ENCODE peak calls at places on chromosomes 6 and 20, in ten cellular contexts. One of them, this sample, is unnamed.

GRCh38 chr20:63518351-63518861 is 2.2 kb upstream of the PPDPF start:
- DNase-seq in esophagus muscularis mucosa: no peak
- DNase-seq in transverse colon: no peak
- DNase-seq in stomach: no peak
- DNase-seq in ovary: peak; percentile 42
- DNase-seq in tibial nerve: no peak
- DNase-seq in A549: no peak
- DNase-seq in K562: no peak
- DNase-seq in sigmoid colon: no peak
- DNase-seq in H1: peak; percentile 59
- DNase-seq in this sample: no peak

GRCh38 chr6:127775371-127775770 is 125.5 kb downstream of the THEMIS start:
- DNase-seq in esophagus muscularis mucosa: no peak
- DNase-seq in transverse colon: no peak
- DNase-seq in stomach: no peak
- DNase-seq in ovary: no peak
- DNase-seq in tibial nerve: no peak
- DNase-seq in A549: no peak
- DNase-seq in K562: no peak
- DNase-seq in sigmoid colon: no peak
- DNase-seq in H1: no peak
- DNase-seq in this sample: no peak

GRCh38 chr6:71855406-71855805 is 30.9 kb upstream of the RIMS1 start:
- DNase-seq in esophagus muscularis mucosa: no peak
- DNase-seq in transverse colon: no peak
- DNase-seq in stomach: no peak
- DNase-seq in ovary: no peak
- DNase-seq in tibial nerve: no peak
- DNase-seq in A549: peak; percentile 5
- DNase-seq in K562: no peak
- DNase-seq in sigmoid colon: no peak
- DNase-seq in H1: no peak
- DNase-seq in this sample: no peak

GRCh38 chr6:159984268-159984786 is 15.4 kb downstream of the IGF2R start:
- DNase-seq in esophagus muscularis mucosa: no peak
- DNase-seq in transverse colon: no peak
- DNase-seq in stomach: no peak
- DNase-seq in ovary: no peak
- DNase-seq in tibial nerve: no peak
- DNase-seq in A549: no peak
- DNase-seq in K562: no peak
- DNase-seq in sigmoid colon: no peak
- DNase-seq in H1: no peak
- DNase-seq in this sample: peak; percentile 48

GRCh38 chr20:2237059-2237458 is 58.7 kb upstream of the TGM3 start:
- DNase-seq in esophagus muscularis mucosa: no peak
- DNase-seq in transverse colon: peak; percentile 34
- DNase-seq in stomach: peak; percentile 43
- DNase-seq in ovary: peak; percentile 22
- DNase-seq in tibial nerve: peak; percentile 42
- DNase-seq in A549: no peak
- DNase-seq in K562: no peak
- DNase-seq in sigmoid colon: no peak
- DNase-seq in H1: no peak
- DNase-seq in this sample: no peak

GRCh38 chr6:33837971-33838665 is 34.3 kb upstream of the MLN start:
- DNase-seq in esophagus muscularis mucosa: no peak
- DNase-seq in transverse colon: no peak
- DNase-seq in stomach: no peak
- DNase-seq in ovary: peak; percentile 41
- DNase-seq in tibial nerve: no peak
- DNase-seq in A549: no peak
- DNase-seq in K562: no peak
- DNase-seq in sigmoid colon: no peak
- DNase-seq in H1: no peak
- DNase-seq in this sample: no peak

GRCh38 chr6:14664616-14665315 is 547.2 kb downstream of the CD83 start:
- DNase-seq in esophagus muscularis mucosa: no peak
- DNase-seq in transverse colon: no peak
- DNase-seq in stomach: no peak
- DNase-seq in ovary: no peak
- DNase-seq in tibial nerve: no peak
- DNase-seq in A549: no peak
- DNase-seq in K562: no peak
- DNase-seq in sigmoid colon: no peak
- DNase-seq in H1: no peak
- DNase-seq in this sample: no peak

GRCh38 chr20:57118107-57118769 is 148.2 kb downstream of the BMP7 start:
- DNase-seq in esophagus muscularis mucosa: no peak
- DNase-seq in transverse colon: no peak
- DNase-seq in stomach: no peak
- DNase-seq in ovary: no peak
- DNase-seq in tibial nerve: no peak
- DNase-seq in A549: no peak
- DNase-seq in K562: peak; percentile 59
- DNase-seq in sigmoid colon: no peak
- DNase-seq in H1: no peak
- DNase-seq in this sample: no peak

GRCh38 chr6:148323344-148323743 is 19.3 kb upstream of the SASH1 start:
- DNase-seq in esophagus muscularis mucosa: no peak
- DNase-seq in transverse colon: no peak
- DNase-seq in stomach: no peak
- DNase-seq in ovary: no peak
- DNase-seq in tibial nerve: no peak
- DNase-seq in A549: no peak
- DNase-seq in K562: no peak
- DNase-seq in sigmoid colon: no peak
- DNase-seq in H1: no peak
- DNase-seq in this sample: no peak

GRCh38 chr6:157304840-157305675 is 18.3 kb downstream of the TMEM242 start:
- DNase-seq in esophagus muscularis mucosa: no peak
- DNase-seq in transverse colon: peak; percentile 26
- DNase-seq in stomach: peak; percentile 44
- DNase-seq in ovary: no peak
- DNase-seq in tibial nerve: peak; percentile 20
- DNase-seq in A549: no peak
- DNase-seq in K562: peak; percentile 32
- DNase-seq in sigmoid colon: peak; percentile 70
- DNase-seq in H1: no peak
- DNase-seq in this sample: peak; percentile 39

GRCh38 chr6:33118525-33119123 is 42.8 kb downstream of the HLA-DPB1 start:
- DNase-seq in esophagus muscularis mucosa: no peak
- DNase-seq in transverse colon: no peak
- DNase-seq in stomach: no peak
- DNase-seq in ovary: no peak
- DNase-seq in tibial nerve: peak; percentile 73
- DNase-seq in A549: peak; percentile 46
- DNase-seq in K562: peak; percentile 61
- DNase-seq in sigmoid colon: no peak
- DNase-seq in H1: peak; percentile 59
- DNase-seq in this sample: no peak

GRCh38 chr20:25623225-25623735 is 534 bp downstream of the NANP start:
- DNase-seq in esophagus muscularis mucosa: no peak
- DNase-seq in transverse colon: peak; percentile 51
- DNase-seq in stomach: peak; percentile 39
- DNase-seq in ovary: peak; percentile 54
- DNase-seq in tibial nerve: peak; percentile 8
- DNase-seq in A549: peak; percentile 60
- DNase-seq in K562: no peak
- DNase-seq in sigmoid colon: peak; percentile 71
- DNase-seq in H1: peak; percentile 66
- DNase-seq in this sample: peak; percentile 56

GRCh38 chr6:139395891-139396299 is 21.4 kb upstream of the CITED2 start:
- DNase-seq in esophagus muscularis mucosa: no peak
- DNase-seq in transverse colon: no peak
- DNase-seq in stomach: no peak
- DNase-seq in ovary: no peak
- DNase-seq in tibial nerve: no peak
- DNase-seq in A549: no peak
- DNase-seq in K562: no peak
- DNase-seq in sigmoid colon: no peak
- DNase-seq in H1: peak; percentile 48
- DNase-seq in this sample: no peak

GRCh38 chr6:40389176-40389767 is 197.9 kb downstream of the LRFN2 start:
- DNase-seq in esophagus muscularis mucosa: no peak
- DNase-seq in transverse colon: no peak
- DNase-seq in stomach: no peak
- DNase-seq in ovary: no peak
- DNase-seq in tibial nerve: no peak
- DNase-seq in A549: no peak
- DNase-seq in K562: no peak
- DNase-seq in sigmoid colon: no peak
- DNase-seq in H1: peak; percentile 14
- DNase-seq in this sample: no peak

GRCh38 chr6:121826156-121826810 is 390.8 kb downstream of the GJA1 start:
- DNase-seq in esophagus muscularis mucosa: no peak
- DNase-seq in transverse colon: no peak
- DNase-seq in stomach: no peak
- DNase-seq in ovary: no peak
- DNase-seq in tibial nerve: no peak
- DNase-seq in A549: peak; percentile 64
- DNase-seq in K562: no peak
- DNase-seq in sigmoid colon: no peak
- DNase-seq in H1: no peak
- DNase-seq in this sample: no peak

DNA sequence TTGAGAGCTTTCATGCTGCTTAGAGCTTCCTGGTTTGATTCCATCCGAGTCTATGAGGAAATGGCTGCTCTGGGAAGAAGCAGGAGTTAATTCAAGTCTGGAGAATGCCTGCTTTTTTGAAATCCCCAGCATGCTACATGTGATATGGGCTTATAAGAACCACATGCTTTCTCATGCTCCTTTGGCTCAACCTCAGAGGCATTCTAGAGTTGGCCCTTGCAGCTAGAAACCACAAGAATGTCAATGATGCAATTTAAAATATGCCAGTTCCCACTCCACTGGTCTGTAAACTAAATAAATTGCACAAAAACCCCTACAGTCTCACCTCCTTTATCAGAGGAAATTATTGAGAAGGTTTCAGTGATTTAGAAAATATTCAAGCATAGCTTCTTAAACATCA is 143.0 kb upstream of the OLIG3 start:
- DNase-seq in esophagus muscularis mucosa: no peak
- DNase-seq in transverse colon: no peak
- DNase-seq in stomach: no peak
- DNase-seq in ovary: no peak
- DNase-seq in tibial nerve: peak; percentile 68
- DNase-seq in A549: peak; percentile 35
- DNase-seq in K562: no peak
- DNase-seq in sigmoid colon: no peak
- DNase-seq in H1: no peak
- DNase-seq in this sample: no peak
- TF ChIP-seq EP300 in esophagus muscularis mucosa: no peak
- TF ChIP-seq EP300 in transverse colon: no peak
- TF ChIP-seq EP300 in stomach: no peak
- TF ChIP-seq EP300 in ovary: no peak
- TF ChIP-seq EP300 in tibial nerve: peak; percentile 82
- TF ChIP-seq EP300 in A549: no peak
- TF ChIP-seq EP300 in K562: no peak
- TF ChIP-seq EP300 in sigmoid colon: no peak
- TF ChIP-seq EP300 in H1: no peak
- TF ChIP-seq EP300 in this sample: no peak

DNA sequence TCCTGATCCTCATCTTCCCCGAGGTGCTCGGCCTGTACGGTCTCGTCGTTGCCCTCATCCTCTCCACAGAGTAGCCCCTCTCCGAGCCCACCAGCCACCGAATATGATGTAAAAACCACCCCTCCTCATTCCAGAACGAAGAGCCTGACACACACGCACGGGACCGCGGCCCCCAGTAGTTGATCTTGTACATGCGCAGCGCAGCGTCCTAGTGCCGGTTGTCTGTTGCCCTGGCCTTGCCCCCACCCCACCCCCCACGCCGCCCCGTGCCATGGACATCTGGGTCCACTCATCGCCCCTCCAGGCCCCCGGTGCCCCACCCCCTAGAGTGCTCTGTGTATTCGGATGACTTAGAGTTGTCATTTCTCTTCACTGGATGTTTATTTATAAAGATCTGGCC is 5.2 kb upstream of the PRPH2 start:
- DNase-seq in esophagus muscularis mucosa: no peak
- DNase-seq in transverse colon: no peak
- DNase-seq in stomach: no peak
- DNase-seq in ovary: no peak
- DNase-seq in tibial nerve: no peak
- DNase-seq in A549: no peak
- DNase-seq in K562: no peak
- DNase-seq in sigmoid colon: peak; percentile 71
- DNase-seq in H1: no peak
- DNase-seq in this sample: peak; percentile 68
- H3K4me3 ChIP-seq in esophagus muscularis mucosa: peak overlapping the region; percentile 63
- H3K4me3 ChIP-seq in transverse colon: peak overlapping the region; percentile 59
- H3K4me3 ChIP-seq in stomach: peak overlapping the region; percentile 60
- H3K4me3 ChIP-seq in ovary: peak overlapping the region; percentile 43
- H3K4me3 ChIP-seq in tibial nerve: peak overlapping the region; percentile 64
- H3K4me3 ChIP-seq in A549: no peak overlapping the region
- H3K4me3 ChIP-seq in K562: no peak overlapping the region
- H3K4me3 ChIP-seq in sigmoid colon: peak overlapping the region; percentile 31
- H3K4me3 ChIP-seq in H1: no peak overlapping the region
- H3K4me3 ChIP-seq in this sample: peak overlapping the region; percentile 49

DNA sequence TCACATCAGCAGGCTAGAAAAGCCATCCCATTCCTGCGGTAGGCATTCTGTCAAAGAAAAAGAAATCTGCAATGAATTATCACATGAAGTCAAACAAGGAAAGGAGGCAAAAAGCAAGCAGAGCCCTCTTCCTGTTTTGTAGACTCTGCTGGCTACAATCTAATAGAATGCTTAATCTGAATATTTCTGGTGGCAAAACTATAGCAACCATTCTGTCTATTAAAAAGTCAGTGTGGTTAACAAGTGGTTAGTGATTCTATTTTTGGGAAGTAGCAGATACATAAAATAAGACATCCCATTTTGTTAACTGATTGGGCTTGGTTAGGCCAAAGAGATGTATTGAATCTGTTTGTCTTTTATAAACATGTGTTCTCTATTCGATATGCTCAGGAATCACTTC is 442.3 kb downstream of the CDC5L start:
- DNase-seq in esophagus muscularis mucosa: no peak
- DNase-seq in transverse colon: no peak
- DNase-seq in stomach: no peak
- DNase-seq in ovary: no peak
- DNase-seq in tibial nerve: no peak
- DNase-seq in A549: no peak
- DNase-seq in K562: no peak
- DNase-seq in sigmoid colon: no peak
- DNase-seq in H1: no peak
- DNase-seq in this sample: no peak
- TF ChIP-seq EP300 in esophagus muscularis mucosa: no peak
- TF ChIP-seq EP300 in transverse colon: no peak
- TF ChIP-seq EP300 in stomach: no peak
- TF ChIP-seq EP300 in ovary: no peak
- TF ChIP-seq EP300 in tibial nerve: no peak
- TF ChIP-seq EP300 in A549: no peak
- TF ChIP-seq EP300 in K562: no peak
- TF ChIP-seq EP300 in sigmoid colon: no peak
- TF ChIP-seq EP300 in H1: no peak
- TF ChIP-seq EP300 in this sample: no peak

DNA sequence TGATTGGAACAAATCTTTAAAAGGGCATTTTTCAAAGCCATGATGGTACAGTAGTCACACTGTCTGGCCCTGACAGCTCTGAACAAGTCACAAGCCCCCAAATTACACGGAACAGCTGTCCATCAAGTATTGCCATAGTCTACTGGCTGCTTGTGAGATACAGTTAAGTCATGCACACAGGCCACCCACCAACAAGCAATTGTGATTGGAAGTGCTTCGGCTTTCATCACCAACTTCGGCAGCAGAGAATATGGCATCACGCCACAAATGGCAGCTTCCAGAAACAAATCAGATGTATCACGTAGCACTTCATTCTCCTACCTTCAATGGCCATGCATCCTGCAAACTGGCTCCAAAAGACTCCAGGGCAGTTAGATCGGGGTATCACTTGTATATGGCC is 160.5 kb downstream of the PTPRT start:
- DNase-seq in esophagus muscularis mucosa: no peak
- DNase-seq in transverse colon: no peak
- DNase-seq in stomach: no peak
- DNase-seq in ovary: no peak
- DNase-seq in tibial nerve: no peak
- DNase-seq in A549: no peak
- DNase-seq in K562: no peak
- DNase-seq in sigmoid colon: no peak
- DNase-seq in H1: no peak
- DNase-seq in this sample: no peak
- H3K4me3 ChIP-seq in esophagus muscularis mucosa: no peak overlapping the region
- H3K4me3 ChIP-seq in transverse colon: no peak overlapping the region
- H3K4me3 ChIP-seq in stomach: no peak overlapping the region
- H3K4me3 ChIP-seq in ovary: no peak overlapping the region
- H3K4me3 ChIP-seq in tibial nerve: no peak overlapping the region
- H3K4me3 ChIP-seq in A549: no peak overlapping the region
- H3K4me3 ChIP-seq in K562: no peak overlapping the region
- H3K4me3 ChIP-seq in sigmoid colon: no peak overlapping the region
- H3K4me3 ChIP-seq in H1: no peak overlapping the region
- H3K4me3 ChIP-seq in this sample: no peak overlapping the region

This sample was measured in upper lobe of left lung.